ENCODE peak calls at places on chromosomes 11 and 22, in six cellular contexts. L is endodermal cell, J is heart left ventricle, F is tibial nerve, R is neuronal stem cell, Y is stomach. V is an unnamed sample.

GRCh38 chr11:86606849-86607481 is 65.5 kb downstream of the ME3 start:
- DNase-seq in L (no peak), J (no peak), F (no peak), R (no peak), Y (no peak), V (no peak)

GRCh38 chr11:67375320-67376021 is 2.1 kb upstream of the CLCF1 start:
- DNase-seq in L (peak; percentile 85), J (no peak), F (no peak), R (no peak), Y (no peak), V (no peak)

GRCh38 chr22:19178065-19178658 is 374 bp downstream of the SLC25A1 start:
- DNase-seq in L (peak; percentile 81), J (peak; percentile 61), F (no peak), R (peak; percentile 55), Y (peak; percentile 60), V (no peak)

GRCh38 chr11:12506502-12506921 is 129.1 kb downstream of the PARVA start:
- DNase-seq in L (no peak), J (no peak), F (no peak), R (no peak), Y (no peak), V (no peak)

GRCh38 chr11:128502736-128503135 is 84.6 kb downstream of the ETS1 start:
- DNase-seq in L (no peak), J (peak; percentile 39), F (no peak), R (no peak), Y (no peak), V (no peak)

GRCh38 chr11:84865791-84866535 is 761.2 kb downstream of the DLG2 start:
- DNase-seq in L (no peak), J (no peak), F (no peak), R (no peak), Y (no peak), V (no peak)

GRCh38 chr11:103448966-103449365 is 339.7 kb downstream of the DYNC2H1 start:
- DNase-seq in L (no peak), J (no peak), F (no peak), R (no peak), Y (no peak), V (no peak)

GRCh38 chr11:12042215-12042676 is 33.8 kb upstream of the DKK3 start:
- DNase-seq in L (no peak), J (no peak), F (no peak), R (no peak), Y (no peak), V (no peak)

GRCh38 chr11:131240421-131240820 is 130.0 kb upstream of the NTM start:
- DNase-seq in L (no peak), J (no peak), F (no peak), R (no peak), Y (no peak), V (no peak)

GRCh38 chr11:126817096-126817495 is 183.5 kb downstream of the KIRREL3 start:
- DNase-seq in L (no peak), J (no peak), F (no peak), R (no peak), Y (no peak), V (no peak)

GRCh38 chr11:99554232-99554903 is 533.6 kb downstream of the CNTN5 start:
- DNase-seq in L (no peak), J (no peak), F (no peak), R (no peak), Y (no peak), V (no peak)

GRCh38 chr11:117595440-117595839 is 201.6 kb downstream of the DSCAML1 start:
- DNase-seq in L (no peak), J (no peak), F (no peak), R (no peak), Y (no peak), V (no peak)

GRCh38 chr11:5767056-5767455 is 13.0 kb downstream of the OR52N4 start:
- DNase-seq in L (no peak), J (no peak), F (no peak), R (no peak), Y (no peak), V (no peak)

GRCh38 chr11:27658535-27659236 is 41.6 kb downstream of the BDNF start:
- DNase-seq in L (no peak), J (no peak), F (no peak), R (no peak), Y (no peak), V (no peak)

GRCh38 chr22:39965749-39966148 is 5.6 kb downstream of the TMA7B start:
- DNase-seq in L (no peak), J (no peak), F (no peak), R (no peak), Y (no peak), V (no peak)

GRCh38 chr22:33923660-33924246 is 3.5 kb upstream of the LARGE1 start:
- DNase-seq in L (peak; percentile 85), J (peak; percentile 45), F (peak; percentile 33), R (peak; percentile 78), Y (peak; percentile 71), V (no peak)

GRCh38 chr22:44837481-44837880 is 85.1 kb downstream of the ARHGAP8 start:
- DNase-seq in L (no peak), J (no peak), F (no peak), R (no peak), Y (no peak), V (no peak)

GRCh38 chr11:70167723-70168404 is 35.2 kb upstream of the FADD start:
- DNase-seq in L (no peak), J (no peak), F (no peak), R (no peak), Y (no peak), V (no peak)

GRCh38 chr22:50530280-50530856 is 556 bp upstream of the TYMP start:
- DNase-seq in L (peak; percentile 68), J (peak; percentile 89), F (peak; percentile 55), R (no peak), Y (peak; percentile 91), V (no peak)

GRCh38 chr11:70680781-70681281 is 282.5 kb downstream of the CTTN start:
- DNase-seq in L (no peak), J (no peak), F (no peak), R (no peak), Y (no peak), V (no peak)

GRCh38 chr11:66291706-66292542 is at the start of gene TMEM151A:
- DNase-seq in L (peak; percentile 55), J (no peak), F (no peak), R (no peak), Y (peak; percentile 44), V (no peak)

GRCh38 chr22:42919199-42919598 is 62.1 kb upstream of the ARFGAP3 start:
- DNase-seq in L (peak; percentile 84), J (peak; percentile 31), F (no peak), R (no peak), Y (no peak), V (no peak)

GRCh38 chr11:8785998-8786397 is 103.4 kb downstream of the RPL27A start:
- DNase-seq in L (no peak), J (no peak), F (no peak), R (no peak), Y (no peak), V (no peak)

GRCh38 chr11:46348986-46349401 is 1.7 kb downstream of the DGKZ start:
- DNase-seq in L (no peak), J (no peak), F (no peak), R (no peak), Y (no peak), V (no peak)

GRCh38 chr22:24420072-24420976 is 7.1 kb upstream of the ADORA2A start:
- DNase-seq in L (no peak), J (peak; percentile 64), F (no peak), R (peak; percentile 50), Y (no peak), V (no peak)

GRCh38 chr22:24422078-24422665 is 5.2 kb upstream of the ADORA2A start:
- DNase-seq in L (no peak), J (no peak), F (no peak), R (no peak), Y (no peak), V (no peak)

GRCh38 chr22:24419480-24419860 is 7.9 kb upstream of the ADORA2A start:
- DNase-seq in L (no peak), J (peak; percentile 27), F (no peak), R (no peak), Y (no peak), V (no peak)

GRCh38 chr22:24421428-24421931 is 5.9 kb upstream of the ADORA2A start:
- DNase-seq in L (peak; percentile 95), J (no peak), F (no peak), R (no peak), Y (no peak), V (no peak)

GRCh38 chr22:24420977-24421343 is 6.4 kb upstream of the ADORA2A start:
- DNase-seq in L (no peak), J (no peak), F (no peak), R (no peak), Y (no peak), V (no peak)
- H3K27ac ChIP-seq in L (no peak overlapping the region), J (no peak overlapping the region), F (no peak overlapping the region), R (no peak overlapping the region), Y (no peak overlapping the region), V (no peak overlapping the region)

GRCh38 chr11:114170226-114170625 is 110.7 kb downstream of the ZBTB16 start:
- DNase-seq in L (no peak), J (no peak), F (no peak), R (peak; percentile 41), Y (no peak), V (no peak)
- H3K27ac ChIP-seq in L (peak overlapping the region; percentile 5), J (peak overlapping the region; percentile 91), F (peak overlapping the region; percentile 90), R (peak overlapping the region; percentile 76), Y (peak overlapping the region; percentile 92), V (no peak overlapping the region)

DNA sequence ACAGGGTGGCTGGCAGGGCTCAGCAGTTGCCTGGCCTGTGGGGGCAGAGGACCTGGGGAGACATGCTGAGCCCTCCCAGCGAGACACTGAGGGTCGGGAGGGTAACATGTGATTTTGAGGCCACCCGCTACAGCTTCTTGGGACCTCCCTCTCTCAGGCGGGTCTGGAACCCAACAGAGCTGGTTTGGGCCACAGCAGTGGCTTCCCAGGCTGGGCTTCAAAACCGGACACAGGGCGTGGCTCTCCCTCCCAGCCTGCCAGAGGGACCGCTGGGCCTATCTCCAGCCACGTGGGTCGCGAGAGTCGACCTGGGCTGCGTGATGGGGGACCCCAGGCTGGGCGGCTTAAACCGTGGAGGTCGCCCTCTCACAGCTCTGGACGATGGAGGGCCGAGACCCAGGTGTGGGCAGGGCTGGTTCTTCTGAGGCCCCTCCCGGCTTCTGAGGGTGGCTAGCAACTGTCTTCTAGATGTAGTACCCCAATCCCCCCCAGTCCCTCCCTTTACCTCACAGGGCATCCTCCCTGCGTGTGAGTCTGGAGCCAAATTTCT is 91.7 kb downstream of the KCNQ1 start:
- DNase-seq in L (peak; percentile 44), J (peak; percentile 14), F (no peak), R (no peak), Y (no peak), V (no peak)
- H3K27ac ChIP-seq in L (no peak overlapping the region), J (no peak overlapping the region), F (no peak overlapping the region), R (no peak overlapping the region), Y (no peak overlapping the region), V (no peak overlapping the region)

GRCh38 chr11:73520358-73521061 is 77.4 kb downstream of the FAM168A start:
- DNase-seq in L (no peak), J (no peak), F (no peak), R (no peak), Y (no peak), V (no peak)

GRCh38 chr11:73519266-73519665 is 78.6 kb downstream of the FAM168A start:
- DNase-seq in L (no peak), J (no peak), F (no peak), R (no peak), Y (no peak), V (no peak)

GRCh38 chr11:73518195-73518594 is 79.7 kb downstream of the FAM168A start:
- DNase-seq in L (no peak), J (no peak), F (no peak), R (no peak), Y (no peak), V (no peak)

GRCh38 chr11:73524774-73525173 is 73.1 kb downstream of the FAM168A start:
- DNase-seq in L (no peak), J (no peak), F (no peak), R (no peak), Y (no peak), V (no peak)

GRCh38 chr11:73521621-73522020 is 76.3 kb downstream of the FAM168A start:
- DNase-seq in L (no peak), J (no peak), F (no peak), R (no peak), Y (no peak), V (no peak)
- H3K27ac ChIP-seq in L (no peak overlapping the region), J (no peak overlapping the region), F (no peak overlapping the region), R (no peak overlapping the region), Y (no peak overlapping the region), V (no peak overlapping the region)

V was measured in iPS DF 6.9.